ENCODE peak calls at places on chromosomes 4 and X, in five cellular contexts. One of them, this sample, is unnamed.

GRCh38 chrX:31969714-31970113 is 897.9 kb upstream of the FTHL17 start:
- DNase-seq in omental fat pad: no peak
- DNase-seq in heart right ventricle: no peak
- DNase-seq in activated CD8-positive, alpha-beta T cell treated with anti-CD3 and anti-CD28 coated beads for 36 hours: no peak
- DNase-seq in AG09309: no peak
- DNase-seq in this sample: no peak

GRCh38 chr4:173046818-173047217 is 121.8 kb upstream of the GALNT7 start:
- DNase-seq in omental fat pad: no peak
- DNase-seq in heart right ventricle: no peak
- DNase-seq in activated CD8-positive, alpha-beta T cell treated with anti-CD3 and anti-CD28 coated beads for 36 hours: no peak
- DNase-seq in AG09309: no peak
- DNase-seq in this sample: no peak

GRCh38 chr4:112967109-112967508 is 82.3 kb upstream of the ANK2 start:
- DNase-seq in omental fat pad: no peak
- DNase-seq in heart right ventricle: no peak
- DNase-seq in activated CD8-positive, alpha-beta T cell treated with anti-CD3 and anti-CD28 coated beads for 36 hours: no peak
- DNase-seq in AG09309: no peak
- DNase-seq in this sample: no peak

GRCh38 chrX:17632942-17633341 is 104.4 kb upstream of the SCML1 start:
- DNase-seq in omental fat pad: no peak
- DNase-seq in heart right ventricle: no peak
- DNase-seq in activated CD8-positive, alpha-beta T cell treated with anti-CD3 and anti-CD28 coated beads for 36 hours: no peak
- DNase-seq in AG09309: no peak
- DNase-seq in this sample: peak

GRCh38 chr4:148633720-148634119 is 191.5 kb upstream of the NR3C2 start:
- DNase-seq in omental fat pad: no peak
- DNase-seq in heart right ventricle: no peak
- DNase-seq in activated CD8-positive, alpha-beta T cell treated with anti-CD3 and anti-CD28 coated beads for 36 hours: no peak
- DNase-seq in AG09309: no peak
- DNase-seq in this sample: no peak

GRCh38 chrX:7378406-7378805 is 230.5 kb upstream of the PUDP start:
- DNase-seq in omental fat pad: no peak
- DNase-seq in heart right ventricle: no peak
- DNase-seq in activated CD8-positive, alpha-beta T cell treated with anti-CD3 and anti-CD28 coated beads for 36 hours: no peak
- DNase-seq in AG09309: no peak
- DNase-seq in this sample: no peak

GRCh38 chrX:22246620-22247019 is 26.1 kb upstream of the CBLL2 start:
- DNase-seq in omental fat pad: no peak
- DNase-seq in heart right ventricle: no peak
- DNase-seq in activated CD8-positive, alpha-beta T cell treated with anti-CD3 and anti-CD28 coated beads for 36 hours: no peak
- DNase-seq in AG09309: peak
- DNase-seq in this sample: no peak

GRCh38 chrX:71994601-71995000 is 84.0 kb downstream of the NHSL2 start:
- DNase-seq in omental fat pad: no peak
- DNase-seq in heart right ventricle: no peak
- DNase-seq in activated CD8-positive, alpha-beta T cell treated with anti-CD3 and anti-CD28 coated beads for 36 hours: no peak
- DNase-seq in AG09309: no peak
- DNase-seq in this sample: no peak

GRCh38 chr4:138494931-138495330 is 252.8 kb upstream of the SLC7A11 start:
- DNase-seq in omental fat pad: no peak
- DNase-seq in heart right ventricle: no peak
- DNase-seq in activated CD8-positive, alpha-beta T cell treated with anti-CD3 and anti-CD28 coated beads for 36 hours: no peak
- DNase-seq in AG09309: no peak
- DNase-seq in this sample: no peak

GRCh38 chr4:96916731-96917130 is 1076.8 kb downstream of the PDHA2 start:
- DNase-seq in omental fat pad: no peak
- DNase-seq in heart right ventricle: no peak
- DNase-seq in activated CD8-positive, alpha-beta T cell treated with anti-CD3 and anti-CD28 coated beads for 36 hours: no peak
- DNase-seq in AG09309: no peak
- DNase-seq in this sample: no peak

GRCh38 chr4:69458184-69458826 is 37.4 kb downstream of the UGT2B4 start:
- DNase-seq in omental fat pad: no peak
- DNase-seq in heart right ventricle: no peak
- DNase-seq in activated CD8-positive, alpha-beta T cell treated with anti-CD3 and anti-CD28 coated beads for 36 hours: no peak
- DNase-seq in AG09309: no peak
- DNase-seq in this sample: no peak

GRCh38 chr4:132299866-132300265 is 849.2 kb upstream of the PCDH10 start:
- DNase-seq in omental fat pad: no peak
- DNase-seq in heart right ventricle: no peak
- DNase-seq in activated CD8-positive, alpha-beta T cell treated with anti-CD3 and anti-CD28 coated beads for 36 hours: no peak
- DNase-seq in AG09309: no peak
- DNase-seq in this sample: no peak

GRCh38 chr4:168558587-168558986 is 61.7 kb downstream of the PALLD start:
- DNase-seq in omental fat pad: no peak
- DNase-seq in heart right ventricle: no peak
- DNase-seq in activated CD8-positive, alpha-beta T cell treated with anti-CD3 and anti-CD28 coated beads for 36 hours: no peak
- DNase-seq in AG09309: no peak
- DNase-seq in this sample: no peak

GRCh38 chrX:136262812-136263315 is 11.7 kb upstream of the MAP7D3 start:
- DNase-seq in omental fat pad: no peak
- DNase-seq in heart right ventricle: no peak
- DNase-seq in activated CD8-positive, alpha-beta T cell treated with anti-CD3 and anti-CD28 coated beads for 36 hours: no peak
- DNase-seq in AG09309: no peak
- DNase-seq in this sample: no peak

GRCh38 chr4:39928538-39928937 is 49.2 kb downstream of the PDS5A start:
- DNase-seq in omental fat pad: no peak
- DNase-seq in heart right ventricle: no peak
- DNase-seq in activated CD8-positive, alpha-beta T cell treated with anti-CD3 and anti-CD28 coated beads for 36 hours: no peak
- DNase-seq in AG09309: no peak
- DNase-seq in this sample: no peak

DNA sequence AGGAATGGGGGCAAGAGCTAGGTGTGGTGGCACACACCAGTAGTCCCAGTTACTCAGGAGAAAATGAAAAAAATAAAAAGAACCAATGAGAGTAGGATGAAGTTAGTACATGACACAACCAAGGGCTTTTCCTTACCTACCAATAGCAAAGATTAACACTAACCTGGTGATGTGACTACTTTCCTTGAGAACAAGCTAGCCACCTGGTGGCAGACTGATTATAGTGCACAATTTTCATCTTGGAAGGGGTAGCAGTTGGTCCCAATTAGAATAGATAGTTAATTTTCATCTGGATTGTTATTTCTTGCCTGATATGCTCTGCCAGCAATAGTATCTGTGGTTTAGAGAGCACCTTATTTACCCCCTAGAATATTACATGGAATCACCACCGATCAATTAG is 1216.8 kb upstream of the PABPC4L start:
- DNase-seq in omental fat pad: no peak
- DNase-seq in heart right ventricle: no peak
- DNase-seq in activated CD8-positive, alpha-beta T cell treated with anti-CD3 and anti-CD28 coated beads for 36 hours: peak
- DNase-seq in AG09309: no peak
- DNase-seq in this sample: peak
- TF ChIP-seq CTCF in omental fat pad: no peak
- TF ChIP-seq CTCF in heart right ventricle: no peak
- TF ChIP-seq CTCF in activated CD8-positive, alpha-beta T cell treated with anti-CD3 and anti-CD28 coated beads for 36 hours: peak
- TF ChIP-seq CTCF in AG09309: peak
- TF ChIP-seq CTCF in this sample: peak

DNA sequence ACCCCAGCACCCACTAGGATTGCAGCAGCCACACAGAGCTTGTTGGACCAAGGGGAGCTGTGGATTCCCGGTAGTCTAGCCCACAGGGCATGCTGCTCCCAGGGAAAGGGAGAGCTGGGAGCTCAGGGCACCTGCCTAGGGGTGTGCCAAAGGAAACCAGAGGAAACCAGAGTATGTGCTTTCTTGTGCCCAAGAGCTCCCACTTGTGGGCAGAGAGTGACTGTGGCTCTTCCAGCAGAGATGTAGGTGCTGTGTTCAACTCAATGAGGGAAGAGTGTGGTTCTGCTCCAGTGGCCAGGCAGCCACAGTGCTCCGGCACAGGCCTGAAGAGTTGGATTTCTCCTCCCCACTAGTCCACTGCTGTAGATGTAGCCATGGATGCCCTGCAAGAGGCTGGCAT is 1050.0 kb upstream of the INTU start:
- DNase-seq in omental fat pad: no peak
- DNase-seq in heart right ventricle: no peak
- DNase-seq in activated CD8-positive, alpha-beta T cell treated with anti-CD3 and anti-CD28 coated beads for 36 hours: no peak
- DNase-seq in AG09309: no peak
- DNase-seq in this sample: no peak
- TF ChIP-seq CTCF in omental fat pad: no peak
- TF ChIP-seq CTCF in heart right ventricle: no peak
- TF ChIP-seq CTCF in activated CD8-positive, alpha-beta T cell treated with anti-CD3 and anti-CD28 coated beads for 36 hours: no peak
- TF ChIP-seq CTCF in AG09309: peak
- TF ChIP-seq CTCF in this sample: no peak

GRCh38 chr4:150814873-150815272 is 200.2 kb downstream of the LRBA start:
- DNase-seq in omental fat pad: no peak
- DNase-seq in heart right ventricle: no peak
- DNase-seq in activated CD8-positive, alpha-beta T cell treated with anti-CD3 and anti-CD28 coated beads for 36 hours: no peak
- DNase-seq in AG09309: no peak
- DNase-seq in this sample: no peak
- TF ChIP-seq CTCF in omental fat pad: no peak
- TF ChIP-seq CTCF in heart right ventricle: no peak
- TF ChIP-seq CTCF in activated CD8-positive, alpha-beta T cell treated with anti-CD3 and anti-CD28 coated beads for 36 hours: no peak
- TF ChIP-seq CTCF in AG09309: no peak
- TF ChIP-seq CTCF in this sample: no peak

GRCh38 chrX:13341491-13342101 is 21.7 kb upstream of the ATXN3L start:
- DNase-seq in omental fat pad: no peak
- DNase-seq in heart right ventricle: no peak
- DNase-seq in activated CD8-positive, alpha-beta T cell treated with anti-CD3 and anti-CD28 coated beads for 36 hours: peak
- DNase-seq in AG09309: no peak
- DNase-seq in this sample: no peak
- TF ChIP-seq CTCF in omental fat pad: no peak
- TF ChIP-seq CTCF in heart right ventricle: no peak
- TF ChIP-seq CTCF in activated CD8-positive, alpha-beta T cell treated with anti-CD3 and anti-CD28 coated beads for 36 hours: no peak
- TF ChIP-seq CTCF in AG09309: peak
- TF ChIP-seq CTCF in this sample: no peak

GRCh38 chr4:115042496-115042895 is 70.9 kb downstream of the NDST4 start:
- DNase-seq in omental fat pad: no peak
- DNase-seq in heart right ventricle: no peak
- DNase-seq in activated CD8-positive, alpha-beta T cell treated with anti-CD3 and anti-CD28 coated beads for 36 hours: no peak
- DNase-seq in AG09309: no peak
- DNase-seq in this sample: no peak
- TF ChIP-seq CTCF in omental fat pad: no peak
- TF ChIP-seq CTCF in heart right ventricle: no peak
- TF ChIP-seq CTCF in activated CD8-positive, alpha-beta T cell treated with anti-CD3 and anti-CD28 coated beads for 36 hours: no peak
- TF ChIP-seq CTCF in AG09309: no peak
- TF ChIP-seq CTCF in this sample: no peak

GRCh38 chrX:66634272-66634671 is 4.6 kb downstream of the EDA2R start:
- DNase-seq in omental fat pad: no peak
- DNase-seq in heart right ventricle: no peak
- DNase-seq in activated CD8-positive, alpha-beta T cell treated with anti-CD3 and anti-CD28 coated beads for 36 hours: no peak
- DNase-seq in AG09309: no peak
- DNase-seq in this sample: no peak
- TF ChIP-seq CTCF in omental fat pad: no peak
- TF ChIP-seq CTCF in heart right ventricle: no peak
- TF ChIP-seq CTCF in activated CD8-positive, alpha-beta T cell treated with anti-CD3 and anti-CD28 coated beads for 36 hours: no peak
- TF ChIP-seq CTCF in AG09309: no peak
- TF ChIP-seq CTCF in this sample: no peak

GRCh38 chrX:100695991-100696390 is 35.9 kb downstream of the SYTL4 start:
- DNase-seq in omental fat pad: no peak
- DNase-seq in heart right ventricle: no peak
- DNase-seq in activated CD8-positive, alpha-beta T cell treated with anti-CD3 and anti-CD28 coated beads for 36 hours: no peak
- DNase-seq in AG09309: no peak
- DNase-seq in this sample: no peak

GRCh38 chrX:100695302-100695701 is 36.6 kb downstream of the SYTL4 start:
- DNase-seq in omental fat pad: no peak
- DNase-seq in heart right ventricle: no peak
- DNase-seq in activated CD8-positive, alpha-beta T cell treated with anti-CD3 and anti-CD28 coated beads for 36 hours: peak
- DNase-seq in AG09309: no peak
- DNase-seq in this sample: no peak

GRCh38 chrX:100700809-100701208 is 31.1 kb downstream of the SYTL4 start:
- DNase-seq in omental fat pad: no peak
- DNase-seq in heart right ventricle: no peak
- DNase-seq in activated CD8-positive, alpha-beta T cell treated with anti-CD3 and anti-CD28 coated beads for 36 hours: no peak
- DNase-seq in AG09309: no peak
- DNase-seq in this sample: no peak

GRCh38 chrX:100696699-100697351 is 35.1 kb downstream of the SYTL4 start:
- DNase-seq in omental fat pad: no peak
- DNase-seq in heart right ventricle: no peak
- DNase-seq in activated CD8-positive, alpha-beta T cell treated with anti-CD3 and anti-CD28 coated beads for 36 hours: no peak
- DNase-seq in AG09309: no peak
- DNase-seq in this sample: no peak
- TF ChIP-seq CTCF in omental fat pad: no peak
- TF ChIP-seq CTCF in heart right ventricle: no peak
- TF ChIP-seq CTCF in activated CD8-positive, alpha-beta T cell treated with anti-CD3 and anti-CD28 coated beads for 36 hours: no peak
- TF ChIP-seq CTCF in AG09309: no peak
- TF ChIP-seq CTCF in this sample: no peak

GRCh38 chrX:132636080-132636479 is 147.2 kb upstream of the MBNL3 start:
- DNase-seq in omental fat pad: no peak
- DNase-seq in heart right ventricle: no peak
- DNase-seq in activated CD8-positive, alpha-beta T cell treated with anti-CD3 and anti-CD28 coated beads for 36 hours: no peak
- DNase-seq in AG09309: no peak
- DNase-seq in this sample: no peak
- TF ChIP-seq CTCF in omental fat pad: no peak
- TF ChIP-seq CTCF in heart right ventricle: no peak
- TF ChIP-seq CTCF in activated CD8-positive, alpha-beta T cell treated with anti-CD3 and anti-CD28 coated beads for 36 hours: no peak
- TF ChIP-seq CTCF in AG09309: peak
- TF ChIP-seq CTCF in this sample: no peak

GRCh38 chrX:29842552-29842951 is 372.8 kb upstream of the MAGEB2 start:
- DNase-seq in omental fat pad: no peak
- DNase-seq in heart right ventricle: no peak
- DNase-seq in activated CD8-positive, alpha-beta T cell treated with anti-CD3 and anti-CD28 coated beads for 36 hours: no peak
- DNase-seq in AG09309: no peak
- DNase-seq in this sample: no peak

DNA sequence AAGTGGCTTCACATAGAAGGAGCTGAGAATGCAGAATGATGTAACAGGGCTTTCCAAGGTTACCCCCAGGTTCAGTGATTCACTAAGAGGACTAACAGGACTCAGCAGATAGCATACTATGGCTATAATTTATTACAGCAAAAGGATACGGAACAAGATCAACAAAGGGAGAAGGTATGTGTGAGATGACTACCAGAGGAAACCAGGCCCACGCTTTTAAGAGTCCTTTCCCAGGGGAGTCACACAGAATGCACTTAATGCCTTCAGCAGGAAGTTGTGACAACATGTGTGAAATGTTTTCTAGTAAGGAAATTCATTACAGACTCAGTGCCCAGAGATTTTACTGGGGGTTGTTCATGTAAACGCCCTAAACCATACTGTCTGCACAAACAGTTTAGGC is 373.6 kb upstream of the MAGEB2 start:
- DNase-seq in omental fat pad: no peak
- DNase-seq in heart right ventricle: no peak
- DNase-seq in activated CD8-positive, alpha-beta T cell treated with anti-CD3 and anti-CD28 coated beads for 36 hours: no peak
- DNase-seq in AG09309: no peak
- DNase-seq in this sample: no peak
- TF ChIP-seq CTCF in omental fat pad: no peak
- TF ChIP-seq CTCF in heart right ventricle: no peak
- TF ChIP-seq CTCF in activated CD8-positive, alpha-beta T cell treated with anti-CD3 and anti-CD28 coated beads for 36 hours: no peak
- TF ChIP-seq CTCF in AG09309: no peak
- TF ChIP-seq CTCF in this sample: no peak